ENCODE peak calls at places on chromosomes 4 and X, in nine cellular contexts. One of them, this sample, is unnamed.
A peak's percentile ranks its signal among the peaks of the same experiment; 100 is the strongest.

GRCh38 chr4:110106946-110107325 is 91.5 kb downstream of the ELOVL6 start:
- DNase-seq in activated naive CD4-positive, alpha-beta T cell treated with anti-CD3 and anti-CD28 coated beads, Interleukin-2, amount 10 ng/mL, durations not matched to agents 7 days and 5 days: no peak
- DNase-seq in fibroblast of pulmonary artery: peak; percentile 71
- DNase-seq in T1000: no peak
- DNase-seq in lung microvascular endothelial cell: peak; percentile 62
- DNase-seq in AG10803: peak; percentile 61
- DNase-seq in NCI-H2081: no peak
- DNase-seq in activated CD4-positive, alpha-beta T cell treated with anti-CD3 and anti-CD28 coated beads, Interleukin-2, amount 50 U/mL, for 48 hours: no peak
- DNase-seq in activated gamma-delta T cell treated with Interleukin-2 at 50 U/mL for 16 hours: no peak
- DNase-seq in this sample: no peak

GRCh38 chr4:128351502-128351901 is 63.9 kb upstream of the PGRMC2 start:
- DNase-seq in activated naive CD4-positive, alpha-beta T cell treated with anti-CD3 and anti-CD28 coated beads, Interleukin-2, amount 10 ng/mL, durations not matched to agents 7 days and 5 days: no peak
- DNase-seq in fibroblast of pulmonary artery: no peak
- DNase-seq in T1000: no peak
- DNase-seq in lung microvascular endothelial cell: no peak
- DNase-seq in AG10803: no peak
- DNase-seq in NCI-H2081: no peak
- DNase-seq in activated CD4-positive, alpha-beta T cell treated with anti-CD3 and anti-CD28 coated beads, Interleukin-2, amount 50 U/mL, for 48 hours: no peak
- DNase-seq in activated gamma-delta T cell treated with Interleukin-2 at 50 U/mL for 16 hours: no peak
- DNase-seq in this sample: no peak

GRCh38 chrX:43809463-43809862 is 72.8 kb downstream of the MAOB start:
- DNase-seq in activated naive CD4-positive, alpha-beta T cell treated with anti-CD3 and anti-CD28 coated beads, Interleukin-2, amount 10 ng/mL, durations not matched to agents 7 days and 5 days: no peak
- DNase-seq in fibroblast of pulmonary artery: peak; percentile 83
- DNase-seq in T1000: no peak
- DNase-seq in lung microvascular endothelial cell: no peak
- DNase-seq in AG10803: peak; percentile 43
- DNase-seq in NCI-H2081: no peak
- DNase-seq in activated CD4-positive, alpha-beta T cell treated with anti-CD3 and anti-CD28 coated beads, Interleukin-2, amount 50 U/mL, for 48 hours: no peak
- DNase-seq in activated gamma-delta T cell treated with Interleukin-2 at 50 U/mL for 16 hours: no peak
- DNase-seq in this sample: no peak

GRCh38 chr4:76024007-76024406 is 710 bp upstream of the CXCL10 start:
- DNase-seq in activated naive CD4-positive, alpha-beta T cell treated with anti-CD3 and anti-CD28 coated beads, Interleukin-2, amount 10 ng/mL, durations not matched to agents 7 days and 5 days: no peak
- DNase-seq in fibroblast of pulmonary artery: no peak
- DNase-seq in T1000: no peak
- DNase-seq in lung microvascular endothelial cell: no peak
- DNase-seq in AG10803: no peak
- DNase-seq in NCI-H2081: no peak
- DNase-seq in activated CD4-positive, alpha-beta T cell treated with anti-CD3 and anti-CD28 coated beads, Interleukin-2, amount 50 U/mL, for 48 hours: no peak
- DNase-seq in activated gamma-delta T cell treated with Interleukin-2 at 50 U/mL for 16 hours: no peak
- DNase-seq in this sample: no peak

GRCh38 chrX:70092247-70092646 is 30.0 kb downstream of the OTUD6A start:
- DNase-seq in activated naive CD4-positive, alpha-beta T cell treated with anti-CD3 and anti-CD28 coated beads, Interleukin-2, amount 10 ng/mL, durations not matched to agents 7 days and 5 days: no peak
- DNase-seq in fibroblast of pulmonary artery: no peak
- DNase-seq in T1000: no peak
- DNase-seq in lung microvascular endothelial cell: no peak
- DNase-seq in AG10803: no peak
- DNase-seq in NCI-H2081: no peak
- DNase-seq in activated CD4-positive, alpha-beta T cell treated with anti-CD3 and anti-CD28 coated beads, Interleukin-2, amount 50 U/mL, for 48 hours: no peak
- DNase-seq in activated gamma-delta T cell treated with Interleukin-2 at 50 U/mL for 16 hours: no peak
- DNase-seq in this sample: no peak

GRCh38 chr4:177220376-177220775 is 89.3 kb upstream of the NEIL3 start:
- DNase-seq in activated naive CD4-positive, alpha-beta T cell treated with anti-CD3 and anti-CD28 coated beads, Interleukin-2, amount 10 ng/mL, durations not matched to agents 7 days and 5 days: no peak
- DNase-seq in fibroblast of pulmonary artery: peak; percentile 75
- DNase-seq in T1000: no peak
- DNase-seq in lung microvascular endothelial cell: peak; percentile 52
- DNase-seq in AG10803: peak; percentile 51
- DNase-seq in NCI-H2081: no peak
- DNase-seq in activated CD4-positive, alpha-beta T cell treated with anti-CD3 and anti-CD28 coated beads, Interleukin-2, amount 50 U/mL, for 48 hours: no peak
- DNase-seq in activated gamma-delta T cell treated with Interleukin-2 at 50 U/mL for 16 hours: no peak
- DNase-seq in this sample: no peak

GRCh38 chr4:127533028-127533700 is 99.6 kb upstream of the INTU start:
- DNase-seq in activated naive CD4-positive, alpha-beta T cell treated with anti-CD3 and anti-CD28 coated beads, Interleukin-2, amount 10 ng/mL, durations not matched to agents 7 days and 5 days: no peak
- DNase-seq in fibroblast of pulmonary artery: peak; percentile 57
- DNase-seq in T1000: no peak
- DNase-seq in lung microvascular endothelial cell: peak; percentile 7
- DNase-seq in AG10803: no peak
- DNase-seq in NCI-H2081: no peak
- DNase-seq in activated CD4-positive, alpha-beta T cell treated with anti-CD3 and anti-CD28 coated beads, Interleukin-2, amount 50 U/mL, for 48 hours: no peak
- DNase-seq in activated gamma-delta T cell treated with Interleukin-2 at 50 U/mL for 16 hours: no peak
- DNase-seq in this sample: no peak

GRCh38 chr4:82789377-82789776 is 9.2 kb downstream of the SCD5 start:
- DNase-seq in activated naive CD4-positive, alpha-beta T cell treated with anti-CD3 and anti-CD28 coated beads, Interleukin-2, amount 10 ng/mL, durations not matched to agents 7 days and 5 days: no peak
- DNase-seq in fibroblast of pulmonary artery: no peak
- DNase-seq in T1000: no peak
- DNase-seq in lung microvascular endothelial cell: no peak
- DNase-seq in AG10803: no peak
- DNase-seq in NCI-H2081: no peak
- DNase-seq in activated CD4-positive, alpha-beta T cell treated with anti-CD3 and anti-CD28 coated beads, Interleukin-2, amount 50 U/mL, for 48 hours: no peak
- DNase-seq in activated gamma-delta T cell treated with Interleukin-2 at 50 U/mL for 16 hours: no peak
- DNase-seq in this sample: no peak

GRCh38 chr4:47612116-47613023 is 127.3 kb downstream of the ATP10D start:
- DNase-seq in activated naive CD4-positive, alpha-beta T cell treated with anti-CD3 and anti-CD28 coated beads, Interleukin-2, amount 10 ng/mL, durations not matched to agents 7 days and 5 days: no peak
- DNase-seq in fibroblast of pulmonary artery: peak; percentile 17
- DNase-seq in T1000: no peak
- DNase-seq in lung microvascular endothelial cell: peak; percentile 8
- DNase-seq in AG10803: peak; percentile 36
- DNase-seq in NCI-H2081: no peak
- DNase-seq in activated CD4-positive, alpha-beta T cell treated with anti-CD3 and anti-CD28 coated beads, Interleukin-2, amount 50 U/mL, for 48 hours: no peak
- DNase-seq in activated gamma-delta T cell treated with Interleukin-2 at 50 U/mL for 16 hours: no peak
- DNase-seq in this sample: no peak

GRCh38 chr4:67204441-67204840 is 340.9 kb downstream of the CENPC start:
- DNase-seq in activated naive CD4-positive, alpha-beta T cell treated with anti-CD3 and anti-CD28 coated beads, Interleukin-2, amount 10 ng/mL, durations not matched to agents 7 days and 5 days: no peak
- DNase-seq in fibroblast of pulmonary artery: no peak
- DNase-seq in T1000: no peak
- DNase-seq in lung microvascular endothelial cell: no peak
- DNase-seq in AG10803: no peak
- DNase-seq in NCI-H2081: no peak
- DNase-seq in activated CD4-positive, alpha-beta T cell treated with anti-CD3 and anti-CD28 coated beads, Interleukin-2, amount 50 U/mL, for 48 hours: no peak
- DNase-seq in activated gamma-delta T cell treated with Interleukin-2 at 50 U/mL for 16 hours: no peak
- DNase-seq in this sample: no peak

GRCh38 chrX:7334253-7334935 is 186.4 kb upstream of the PUDP start:
- DNase-seq in activated naive CD4-positive, alpha-beta T cell treated with anti-CD3 and anti-CD28 coated beads, Interleukin-2, amount 10 ng/mL, durations not matched to agents 7 days and 5 days: no peak
- DNase-seq in fibroblast of pulmonary artery: peak; percentile 57
- DNase-seq in T1000: peak; percentile 13
- DNase-seq in lung microvascular endothelial cell: peak; percentile 3
- DNase-seq in AG10803: peak; percentile 88
- DNase-seq in NCI-H2081: no peak
- DNase-seq in activated CD4-positive, alpha-beta T cell treated with anti-CD3 and anti-CD28 coated beads, Interleukin-2, amount 50 U/mL, for 48 hours: no peak
- DNase-seq in activated gamma-delta T cell treated with Interleukin-2 at 50 U/mL for 16 hours: no peak
- DNase-seq in this sample: no peak

GRCh38 chr4:162727232-162727631 is 439.5 kb downstream of the NAF1 start:
- DNase-seq in activated naive CD4-positive, alpha-beta T cell treated with anti-CD3 and anti-CD28 coated beads, Interleukin-2, amount 10 ng/mL, durations not matched to agents 7 days and 5 days: no peak
- DNase-seq in fibroblast of pulmonary artery: no peak
- DNase-seq in T1000: no peak
- DNase-seq in lung microvascular endothelial cell: no peak
- DNase-seq in AG10803: no peak
- DNase-seq in NCI-H2081: no peak
- DNase-seq in activated CD4-positive, alpha-beta T cell treated with anti-CD3 and anti-CD28 coated beads, Interleukin-2, amount 50 U/mL, for 48 hours: no peak
- DNase-seq in activated gamma-delta T cell treated with Interleukin-2 at 50 U/mL for 16 hours: no peak
- DNase-seq in this sample: no peak

GRCh38 chr4:153639556-153640475 is 44.3 kb upstream of the TLR2 start:
- DNase-seq in activated naive CD4-positive, alpha-beta T cell treated with anti-CD3 and anti-CD28 coated beads, Interleukin-2, amount 10 ng/mL, durations not matched to agents 7 days and 5 days: no peak
- DNase-seq in fibroblast of pulmonary artery: no peak
- DNase-seq in T1000: no peak
- DNase-seq in lung microvascular endothelial cell: no peak
- DNase-seq in AG10803: no peak
- DNase-seq in NCI-H2081: no peak
- DNase-seq in activated CD4-positive, alpha-beta T cell treated with anti-CD3 and anti-CD28 coated beads, Interleukin-2, amount 50 U/mL, for 48 hours: no peak
- DNase-seq in activated gamma-delta T cell treated with Interleukin-2 at 50 U/mL for 16 hours: no peak
- DNase-seq in this sample: no peak

GRCh38 chrX:10133980-10134676 is 22.6 kb upstream of the CLCN4 start:
- DNase-seq in activated naive CD4-positive, alpha-beta T cell treated with anti-CD3 and anti-CD28 coated beads, Interleukin-2, amount 10 ng/mL, durations not matched to agents 7 days and 5 days: no peak
- DNase-seq in fibroblast of pulmonary artery: no peak
- DNase-seq in T1000: no peak
- DNase-seq in lung microvascular endothelial cell: no peak
- DNase-seq in AG10803: no peak
- DNase-seq in NCI-H2081: no peak
- DNase-seq in activated CD4-positive, alpha-beta T cell treated with anti-CD3 and anti-CD28 coated beads, Interleukin-2, amount 50 U/mL, for 48 hours: no peak
- DNase-seq in activated gamma-delta T cell treated with Interleukin-2 at 50 U/mL for 16 hours: no peak
- DNase-seq in this sample: no peak

GRCh38 chrX:102658551-102658950 is 7.3 kb downstream of the GPRASP1 start:
- DNase-seq in activated naive CD4-positive, alpha-beta T cell treated with anti-CD3 and anti-CD28 coated beads, Interleukin-2, amount 10 ng/mL, durations not matched to agents 7 days and 5 days: no peak
- DNase-seq in fibroblast of pulmonary artery: peak; percentile 28
- DNase-seq in T1000: no peak
- DNase-seq in lung microvascular endothelial cell: no peak
- DNase-seq in AG10803: no peak
- DNase-seq in NCI-H2081: no peak
- DNase-seq in activated CD4-positive, alpha-beta T cell treated with anti-CD3 and anti-CD28 coated beads, Interleukin-2, amount 50 U/mL, for 48 hours: no peak
- DNase-seq in activated gamma-delta T cell treated with Interleukin-2 at 50 U/mL for 16 hours: no peak
- DNase-seq in this sample: no peak

GRCh38 chr4:110088670-110089069 is 109.7 kb downstream of the ELOVL6 start:
- DNase-seq in activated naive CD4-positive, alpha-beta T cell treated with anti-CD3 and anti-CD28 coated beads, Interleukin-2, amount 10 ng/mL, durations not matched to agents 7 days and 5 days: no peak
- DNase-seq in fibroblast of pulmonary artery: peak; percentile 46
- DNase-seq in T1000: no peak
- DNase-seq in lung microvascular endothelial cell: no peak
- DNase-seq in AG10803: peak; percentile 38
- DNase-seq in NCI-H2081: no peak
- DNase-seq in activated CD4-positive, alpha-beta T cell treated with anti-CD3 and anti-CD28 coated beads, Interleukin-2, amount 50 U/mL, for 48 hours: peak; percentile 20
- DNase-seq in activated gamma-delta T cell treated with Interleukin-2 at 50 U/mL for 16 hours: no peak
- DNase-seq in this sample: no peak

GRCh38 chrX:101617211-101618191 is at the start of gene ARMCX6:
- DNase-seq in activated naive CD4-positive, alpha-beta T cell treated with anti-CD3 and anti-CD28 coated beads, Interleukin-2, amount 10 ng/mL, durations not matched to agents 7 days and 5 days: peak; percentile 82
- DNase-seq in fibroblast of pulmonary artery: peak; percentile 76
- DNase-seq in T1000: no peak
- DNase-seq in lung microvascular endothelial cell: peak; percentile 76
- DNase-seq in AG10803: peak; percentile 72
- DNase-seq in NCI-H2081: peak; percentile 51
- DNase-seq in activated CD4-positive, alpha-beta T cell treated with anti-CD3 and anti-CD28 coated beads, Interleukin-2, amount 50 U/mL, for 48 hours: peak; percentile 76
- DNase-seq in activated gamma-delta T cell treated with Interleukin-2 at 50 U/mL for 16 hours: peak; percentile 59
- DNase-seq in this sample: peak; percentile 44

GRCh38 chr4:18105023-18106011 is 83.8 kb upstream of the LCORL start:
- DNase-seq in activated naive CD4-positive, alpha-beta T cell treated with anti-CD3 and anti-CD28 coated beads, Interleukin-2, amount 10 ng/mL, durations not matched to agents 7 days and 5 days: no peak
- DNase-seq in fibroblast of pulmonary artery: no peak
- DNase-seq in T1000: no peak
- DNase-seq in lung microvascular endothelial cell: no peak
- DNase-seq in AG10803: no peak
- DNase-seq in NCI-H2081: no peak
- DNase-seq in activated CD4-positive, alpha-beta T cell treated with anti-CD3 and anti-CD28 coated beads, Interleukin-2, amount 50 U/mL, for 48 hours: no peak
- DNase-seq in activated gamma-delta T cell treated with Interleukin-2 at 50 U/mL for 16 hours: no peak
- DNase-seq in this sample: no peak

GRCh38 chr4:2270341-2271165 is 8.6 kb upstream of the MXD4 start:
- DNase-seq in activated naive CD4-positive, alpha-beta T cell treated with anti-CD3 and anti-CD28 coated beads, Interleukin-2, amount 10 ng/mL, durations not matched to agents 7 days and 5 days: no peak
- DNase-seq in fibroblast of pulmonary artery: no peak
- DNase-seq in T1000: no peak
- DNase-seq in lung microvascular endothelial cell: no peak
- DNase-seq in AG10803: no peak
- DNase-seq in NCI-H2081: no peak
- DNase-seq in activated CD4-positive, alpha-beta T cell treated with anti-CD3 and anti-CD28 coated beads, Interleukin-2, amount 50 U/mL, for 48 hours: no peak
- DNase-seq in activated gamma-delta T cell treated with Interleukin-2 at 50 U/mL for 16 hours: no peak
- DNase-seq in this sample: no peak

GRCh38 chr4:59060002-59060846 is 1950.0 kb upstream of the IGFBP7 start:
- DNase-seq in activated naive CD4-positive, alpha-beta T cell treated with anti-CD3 and anti-CD28 coated beads, Interleukin-2, amount 10 ng/mL, durations not matched to agents 7 days and 5 days: no peak
- DNase-seq in fibroblast of pulmonary artery: no peak
- DNase-seq in T1000: no peak
- DNase-seq in lung microvascular endothelial cell: no peak
- DNase-seq in AG10803: no peak
- DNase-seq in NCI-H2081: no peak
- DNase-seq in activated CD4-positive, alpha-beta T cell treated with anti-CD3 and anti-CD28 coated beads, Interleukin-2, amount 50 U/mL, for 48 hours: no peak
- DNase-seq in activated gamma-delta T cell treated with Interleukin-2 at 50 U/mL for 16 hours: no peak
- DNase-seq in this sample: no peak

GRCh38 chr4:84583871-84584373 is 995 bp downstream of the CDS1 start:
- DNase-seq in activated naive CD4-positive, alpha-beta T cell treated with anti-CD3 and anti-CD28 coated beads, Interleukin-2, amount 10 ng/mL, durations not matched to agents 7 days and 5 days: no peak
- DNase-seq in fibroblast of pulmonary artery: no peak
- DNase-seq in T1000: no peak
- DNase-seq in lung microvascular endothelial cell: no peak
- DNase-seq in AG10803: no peak
- DNase-seq in NCI-H2081: no peak
- DNase-seq in activated CD4-positive, alpha-beta T cell treated with anti-CD3 and anti-CD28 coated beads, Interleukin-2, amount 50 U/mL, for 48 hours: peak; percentile 9
- DNase-seq in activated gamma-delta T cell treated with Interleukin-2 at 50 U/mL for 16 hours: no peak
- DNase-seq in this sample: no peak

GRCh38 chrX:17032351-17032750 is 85.9 kb downstream of the REPS2 start:
- DNase-seq in activated naive CD4-positive, alpha-beta T cell treated with anti-CD3 and anti-CD28 coated beads, Interleukin-2, amount 10 ng/mL, durations not matched to agents 7 days and 5 days: no peak
- DNase-seq in fibroblast of pulmonary artery: peak; percentile 78
- DNase-seq in T1000: no peak
- DNase-seq in lung microvascular endothelial cell: peak; percentile 14
- DNase-seq in AG10803: peak; percentile 68
- DNase-seq in NCI-H2081: no peak
- DNase-seq in activated CD4-positive, alpha-beta T cell treated with anti-CD3 and anti-CD28 coated beads, Interleukin-2, amount 50 U/mL, for 48 hours: no peak
- DNase-seq in activated gamma-delta T cell treated with Interleukin-2 at 50 U/mL for 16 hours: no peak
- DNase-seq in this sample: no peak

GRCh38 chrX:136999021-136999420 is 34.8 kb downstream of the GPR101 start:
- DNase-seq in activated naive CD4-positive, alpha-beta T cell treated with anti-CD3 and anti-CD28 coated beads, Interleukin-2, amount 10 ng/mL, durations not matched to agents 7 days and 5 days: no peak
- DNase-seq in fibroblast of pulmonary artery: no peak
- DNase-seq in T1000: no peak
- DNase-seq in lung microvascular endothelial cell: peak; percentile 1
- DNase-seq in AG10803: peak; percentile 3
- DNase-seq in NCI-H2081: no peak
- DNase-seq in activated CD4-positive, alpha-beta T cell treated with anti-CD3 and anti-CD28 coated beads, Interleukin-2, amount 50 U/mL, for 48 hours: no peak
- DNase-seq in activated gamma-delta T cell treated with Interleukin-2 at 50 U/mL for 16 hours: no peak
- DNase-seq in this sample: no peak

GRCh38 chr4:74772106-74772505 is 22.2 kb downstream of the BTC start:
- DNase-seq in activated naive CD4-positive, alpha-beta T cell treated with anti-CD3 and anti-CD28 coated beads, Interleukin-2, amount 10 ng/mL, durations not matched to agents 7 days and 5 days: no peak
- DNase-seq in fibroblast of pulmonary artery: no peak
- DNase-seq in T1000: no peak
- DNase-seq in lung microvascular endothelial cell: no peak
- DNase-seq in AG10803: no peak
- DNase-seq in NCI-H2081: no peak
- DNase-seq in activated CD4-positive, alpha-beta T cell treated with anti-CD3 and anti-CD28 coated beads, Interleukin-2, amount 50 U/mL, for 48 hours: no peak
- DNase-seq in activated gamma-delta T cell treated with Interleukin-2 at 50 U/mL for 16 hours: no peak
- DNase-seq in this sample: peak; percentile 23

GRCh38 chrX:1075156-1075555 is 137.3 kb downstream of the CRLF2 start:
- DNase-seq in activated naive CD4-positive, alpha-beta T cell treated with anti-CD3 and anti-CD28 coated beads, Interleukin-2, amount 10 ng/mL, durations not matched to agents 7 days and 5 days: no peak
- DNase-seq in fibroblast of pulmonary artery: no peak
- DNase-seq in T1000: no peak
- DNase-seq in lung microvascular endothelial cell: no peak
- DNase-seq in AG10803: no peak
- DNase-seq in NCI-H2081: no peak
- DNase-seq in activated CD4-positive, alpha-beta T cell treated with anti-CD3 and anti-CD28 coated beads, Interleukin-2, amount 50 U/mL, for 48 hours: no peak
- DNase-seq in activated gamma-delta T cell treated with Interleukin-2 at 50 U/mL for 16 hours: no peak
- DNase-seq in this sample: no peak

GRCh38 chrX:46169808-46170207 is 375.4 kb downstream of the ZNF674 start:
- DNase-seq in activated naive CD4-positive, alpha-beta T cell treated with anti-CD3 and anti-CD28 coated beads, Interleukin-2, amount 10 ng/mL, durations not matched to agents 7 days and 5 days: no peak
- DNase-seq in fibroblast of pulmonary artery: no peak
- DNase-seq in T1000: no peak
- DNase-seq in lung microvascular endothelial cell: no peak
- DNase-seq in AG10803: no peak
- DNase-seq in NCI-H2081: no peak
- DNase-seq in activated CD4-positive, alpha-beta T cell treated with anti-CD3 and anti-CD28 coated beads, Interleukin-2, amount 50 U/mL, for 48 hours: no peak
- DNase-seq in activated gamma-delta T cell treated with Interleukin-2 at 50 U/mL for 16 hours: no peak
- DNase-seq in this sample: no peak

GRCh38 chr4:139692300-139693012 is 26.8 kb downstream of the MGST2 start:
- DNase-seq in activated naive CD4-positive, alpha-beta T cell treated with anti-CD3 and anti-CD28 coated beads, Interleukin-2, amount 10 ng/mL, durations not matched to agents 7 days and 5 days: no peak
- DNase-seq in fibroblast of pulmonary artery: no peak
- DNase-seq in T1000: no peak
- DNase-seq in lung microvascular endothelial cell: no peak
- DNase-seq in AG10803: no peak
- DNase-seq in NCI-H2081: no peak
- DNase-seq in activated CD4-positive, alpha-beta T cell treated with anti-CD3 and anti-CD28 coated beads, Interleukin-2, amount 50 U/mL, for 48 hours: no peak
- DNase-seq in activated gamma-delta T cell treated with Interleukin-2 at 50 U/mL for 16 hours: no peak
- DNase-seq in this sample: no peak

GRCh38 chr4:6788123-6788522 is 5.6 kb downstream of the KIAA0232 start:
- DNase-seq in activated naive CD4-positive, alpha-beta T cell treated with anti-CD3 and anti-CD28 coated beads, Interleukin-2, amount 10 ng/mL, durations not matched to agents 7 days and 5 days: no peak
- DNase-seq in fibroblast of pulmonary artery: no peak
- DNase-seq in T1000: no peak
- DNase-seq in lung microvascular endothelial cell: no peak
- DNase-seq in AG10803: no peak
- DNase-seq in NCI-H2081: no peak
- DNase-seq in activated CD4-positive, alpha-beta T cell treated with anti-CD3 and anti-CD28 coated beads, Interleukin-2, amount 50 U/mL, for 48 hours: peak; percentile 22
- DNase-seq in activated gamma-delta T cell treated with Interleukin-2 at 50 U/mL for 16 hours: no peak
- DNase-seq in this sample: no peak